ENCODE peak calls at places on chromosomes 16 and 17, in seven cellular contexts. M, U, Q, I, S, P and V are unnamed samples.

GRCh38 chr16:28596115-28596630 is 677 bp downstream of the SULT1A2 start:
- DNase-seq in Q (no peak), P (peak; percentile 50), I (no peak), M (no peak), U (no peak), S (no peak), V (no peak)

GRCh38 chr16:86408685-86409084 is 101.6 kb upstream of the FOXF1 start:
- DNase-seq in S (no peak), I (no peak), M (no peak), P (no peak), U (no peak), Q (no peak), V (no peak)

GRCh38 chr16:11843206-11843605 is 8.1 kb downstream of the RSL1D1 start:
- DNase-seq in P (no peak), M (no peak), I (no peak), Q (no peak), U (no peak), S (no peak), V (no peak)

GRCh38 chr17:57881143-57881542 is 31.3 kb upstream of the MRPS23 start:
- DNase-seq in I (peak; percentile 87), M (peak; percentile 68), P (no peak), S (no peak), Q (no peak), U (peak; percentile 93), V (no peak)

GRCh38 chr17:63528183-63528582 is 5.0 kb downstream of the KCNH6 start:
- DNase-seq in M (no peak), P (peak; percentile 45), S (no peak), Q (no peak), U (no peak), I (no peak), V (no peak)

GRCh38 chr17:50165066-50165465 is 739 bp upstream of the SGCA start:
- DNase-seq in U (no peak), P (no peak), S (no peak), I (no peak), M (no peak), Q (no peak), V (no peak)

GRCh38 chr17:6496116-6496481 is 51.8 kb downstream of the PIMREG start:
- DNase-seq in P (no peak), S (peak; percentile 44), Q (peak; percentile 60), M (no peak), U (no peak), I (no peak), V (no peak)

GRCh38 chr16:83054302-83054701 is 427.5 kb downstream of the CDH13 start:
- DNase-seq in P (no peak), S (no peak), Q (no peak), U (no peak), M (peak; percentile 21), I (no peak), V (no peak)

GRCh38 chr16:51755039-51755501 is 604.0 kb upstream of the SALL1 start:
- DNase-seq in U (no peak), M (no peak), I (no peak), P (peak; percentile 3), Q (no peak), S (peak; percentile 57), V (no peak)

GRCh38 chr17:17886747-17887146 is 50.0 kb upstream of the SREBF1 start:
- DNase-seq in U (no peak), P (no peak), I (no peak), Q (no peak), M (no peak), S (no peak), V (no peak)

GRCh38 chr16:67170168-67170947 is at the start of gene NOL3:
- DNase-seq in I (peak; percentile 36), S (peak; percentile 80), Q (peak; percentile 88), P (peak; percentile 96), M (peak; percentile 86), U (peak; percentile 82), V (no peak)

GRCh38 chr17:80387071-80387470 is 27.9 kb upstream of the ENDOV start:
- DNase-seq in U (no peak), Q (no peak), M (no peak), I (no peak), S (no peak), P (no peak), V (no peak)

GRCh38 chr17:60153606-60154355 is 4.0 kb downstream of the CA4 start:
- DNase-seq in I (no peak), Q (no peak), U (no peak), M (peak; percentile 47), S (no peak), P (no peak), V (no peak)

GRCh38 chr17:55433629-55434422 is 12.2 kb upstream of the MMD start:
- DNase-seq in U (peak; percentile 97), P (no peak), Q (no peak), I (peak; percentile 89), M (peak; percentile 96), S (no peak), V (peak; percentile 96)

GRCh38 chr17:61314368-61315078 is 85.1 kb upstream of the TBX2 start:
- DNase-seq in P (no peak), U (peak; percentile 49), S (peak; percentile 43), I (no peak), M (peak; percentile 76), Q (peak; percentile 61), V (no peak)

GRCh38 chr17:45234641-45235040 is 13.0 kb downstream of the FMNL1 start:
- DNase-seq in I (no peak), P (no peak), Q (no peak), U (no peak), M (no peak), S (peak; percentile 55), V (no peak)

GRCh38 chr17:181213-182163 is at the start of gene DOC2B:
- DNase-seq in S (peak; percentile 74), Q (peak; percentile 42), U (peak; percentile 25), P (peak; percentile 92), I (no peak), M (peak; percentile 16), V (no peak)

GRCh38 chr16:72937916-72938315 is 110.0 kb downstream of the ZFHX3 start:
- DNase-seq in I (no peak), Q (no peak), S (no peak), U (no peak), P (no peak), M (no peak), V (no peak)

GRCh38 chr16:3246876-3247275 is 9.6 kb downstream of the MEFV start:
- DNase-seq in M (no peak), U (no peak), I (no peak), S (no peak), P (no peak), Q (no peak), V (no peak)

GRCh38 chr16:87550510-87550961 is 51.8 kb upstream of the JPH3 start:
- DNase-seq in U (no peak), Q (peak; percentile 40), P (peak; percentile 91), M (no peak), S (peak; percentile 55), I (no peak), V (no peak)

GRCh38 chr16:17205279-17206139 is 265.3 kb downstream of the XYLT1 start:
- DNase-seq in P (no peak), Q (no peak), S (peak; percentile 56), U (no peak), I (peak; percentile 80), M (no peak), V (no peak)

GRCh38 chr16:67552476-67552875 is 9.8 kb upstream of the CTCF start:
- DNase-seq in Q (peak; percentile 64), U (no peak), P (no peak), S (no peak), I (no peak), M (no peak), V (no peak)

GRCh38 chr17:74861554-74862107 is 1.9 kb upstream of the GRIN2C start:
- DNase-seq in U (no peak), P (no peak), Q (no peak), M (no peak), I (no peak), S (no peak), V (no peak)

GRCh38 chr17:74860229-74860998 is 729 bp upstream of the GRIN2C start:
- DNase-seq in P (no peak), Q (no peak), U (no peak), M (no peak), S (no peak), I (no peak), V (no peak)

GRCh38 chr17:74860999-74861553 is 1.4 kb upstream of the GRIN2C start:
- DNase-seq in M (no peak), U (no peak), P (peak; percentile 86), I (no peak), Q (no peak), S (no peak), V (no peak)

GRCh38 chr17:74858672-74859438 is 830 bp downstream of the GRIN2C start:
- DNase-seq in I (no peak), U (no peak), Q (no peak), M (no peak), S (no peak), P (no peak), V (no peak)

GRCh38 chr17:74859439-74860228 is at the start of gene GRIN2C:
- DNase-seq in M (no peak), I (no peak), U (no peak), Q (no peak), P (peak; percentile 91), S (peak; percentile 56), V (no peak)
- TF ChIP-seq CTCF in M (no peak), I (no peak), U (no peak), Q (no peak), P (peak; percentile 39), S (no peak), V (no peak)

GRCh38 chr16:47672475-47672874 is 211.3 kb downstream of the PHKB start:
- DNase-seq in M (no peak), I (no peak), P (no peak), U (no peak), S (no peak), Q (no peak), V (no peak)

GRCh38 chr16:47676628-47677177 is 215.6 kb downstream of the PHKB start:
- DNase-seq in I (no peak), Q (no peak), M (no peak), U (no peak), P (no peak), S (no peak), V (no peak)
- H3K4me3 ChIP-seq in I (no peak overlapping the region), Q (no peak overlapping the region), M (no peak overlapping the region), U (no peak overlapping the region), P (no peak overlapping the region), S (no peak overlapping the region), V (no peak overlapping the region)

GRCh38 chr16:21300309-21301167 is 22.4 kb upstream of the CRYM start:
- DNase-seq in I (peak; percentile 100), M (peak; percentile 100), S (peak; percentile 94), P (peak; percentile 89), U (peak; percentile 100), Q (peak; percentile 96), V (peak; percentile 98)
- TF ChIP-seq CTCF in I (peak; percentile 94), M (peak; percentile 97), S (peak; percentile 95), P (peak; percentile 87), U (peak; percentile 97), Q (peak; percentile 88), V (peak; percentile 99)

DNA sequence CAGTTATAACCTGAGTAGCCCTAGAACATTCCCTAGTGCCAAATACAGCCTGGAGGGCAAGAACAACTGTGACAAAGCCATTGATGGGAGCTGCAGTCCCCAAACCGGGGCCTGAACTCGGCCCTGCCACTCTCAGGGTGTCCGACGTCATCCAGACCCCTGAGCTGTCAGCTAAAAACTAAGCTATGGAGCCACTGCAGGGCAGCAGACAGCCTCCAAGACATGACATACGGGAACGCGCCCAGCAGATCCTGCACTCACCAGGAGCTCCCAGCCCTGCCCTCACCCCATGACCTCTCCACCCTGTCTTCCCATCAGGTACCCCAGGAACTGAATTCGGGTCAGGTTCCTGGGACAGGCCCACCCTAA is 28.4 kb downstream of the KDM8 start:
- DNase-seq in Q (no peak), I (no peak), S (peak; percentile 34), P (no peak), M (no peak), U (no peak), V (no peak)
- H3K4me3 ChIP-seq in Q (no peak overlapping the region), I (no peak overlapping the region), S (no peak overlapping the region), P (no peak overlapping the region), M (no peak overlapping the region), U (no peak overlapping the region), V (no peak overlapping the region)